ENCODE peak calls at places on chromosomes 13 and 19, in seven cellular contexts. O, G, X, D, W, K and Q are unnamed samples.

GRCh38 chr13:64158910-64159309 is 2743.3 kb upstream of the PCDH20 start:
- DNase-seq in X (peak), O (no peak), G (no peak), D (peak), W (no peak), K (no peak), Q (no peak)

GRCh38 chr19:17719730-17720486 is 628 bp downstream of the MAP1S start:
- DNase-seq in G (no peak), O (no peak), K (peak), W (no peak), X (peak), D (no peak), Q (peak)

GRCh38 chr19:44573183-44573582 is 40.2 kb upstream of the IGSF23 start:
- DNase-seq in X (no peak), K (no peak), D (no peak), G (no peak), O (no peak), W (no peak), Q (no peak)

GRCh38 chr13:108609353-108609752 is 20.1 kb upstream of the MYO16 start:
- DNase-seq in K (no peak), G (no peak), W (no peak), D (peak), X (peak), O (no peak), Q (no peak)

GRCh38 chr13:19685034-19685433 is 51.6 kb downstream of the MPHOSPH8 start:
- DNase-seq in K (no peak), W (no peak), X (no peak), O (no peak), D (no peak), G (no peak), Q (no peak)

GRCh38 chr13:110333837-110334236 is 26.8 kb downstream of the COL4A2 start:
- DNase-seq in X (no peak), W (no peak), O (no peak), K (no peak), D (no peak), G (no peak), Q (no peak)

GRCh38 chr19:48896191-48896720 is 2.3 kb downstream of the TULP2 start:
- DNase-seq in K (peak), O (peak), X (no peak), D (no peak), G (no peak), W (peak), Q (peak)

GRCh38 chr19:50831026-50831396 is 2.4 kb downstream of the KLK15 start:
- DNase-seq in W (no peak), K (no peak), X (no peak), G (no peak), D (no peak), O (no peak), Q (no peak)

GRCh38 chr13:113970810-113971470 is 2.9 kb downstream of the C13orf46 start:
- DNase-seq in K (peak), O (peak), W (no peak), D (peak), G (no peak), X (peak), Q (peak)

GRCh38 chr19:15402411-15403150 is 16.2 kb downstream of the AKAP8L start:
- DNase-seq in X (no peak), D (no peak), W (no peak), G (no peak), K (no peak), O (peak), Q (peak)

GRCh38 chr19:918481-919156 is 1.5 kb downstream of the KISS1R start:
- DNase-seq in O (no peak), D (no peak), W (no peak), G (no peak), X (peak), K (no peak), Q (no peak)

GRCh38 chr19:6076675-6077463 is 33.4 kb downstream of the RFX2 start:
- DNase-seq in O (no peak), W (no peak), K (no peak), X (peak), G (no peak), D (peak), Q (no peak)

GRCh38 chr13:83883061-83883523 is 818 bp upstream of the SLITRK1 start:
- DNase-seq in K (no peak), D (no peak), G (no peak), W (no peak), X (no peak), O (no peak), Q (no peak)

GRCh38 chr13:42333613-42334328 is 61.8 kb downstream of the AKAP11 start:
- DNase-seq in K (no peak), X (peak), W (peak), D (peak), G (peak), O (no peak), Q (peak)
- TF ChIP-seq CTCF in K (no peak), X (peak), W (peak), D (peak), G (peak), O (no peak), Q (no peak)

DNA sequence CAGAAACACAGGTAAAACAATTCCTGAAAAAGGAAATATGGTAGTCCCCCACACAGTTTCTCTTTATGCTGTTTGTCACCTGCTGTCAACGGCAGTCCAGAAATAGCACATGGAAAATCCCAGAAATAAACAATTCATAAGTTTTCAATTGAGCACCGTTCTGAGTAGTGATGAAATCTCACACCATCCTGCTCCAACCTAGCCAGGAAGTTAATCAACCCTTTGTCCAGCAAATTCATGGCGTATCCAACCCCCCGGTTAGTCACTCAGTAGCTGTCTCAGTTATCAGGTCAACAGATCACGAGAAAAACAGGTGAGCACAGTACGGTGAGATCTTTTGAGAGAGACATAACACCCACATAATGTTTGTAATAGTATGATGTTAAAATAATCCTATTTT is 74.2 kb downstream of the TUBGCP3 start:
- DNase-seq in W (no peak), K (no peak), D (no peak), G (no peak), O (no peak), X (no peak), Q (no peak)
- H3K4me3 ChIP-seq in W (no peak), K (no peak), D (no peak), G (no peak), O (no peak), X (no peak), Q (no peak)

GRCh38 chr19:58387338-58388174 is 487 bp downstream of the RPS5 start:
- DNase-seq in D (no peak), X (no peak), O (no peak), G (no peak), K (no peak), W (peak), Q (no peak)
- TF ChIP-seq CTCF in D (no peak), X (peak), O (no peak), G (peak), K (no peak), W (peak), Q (no peak)

GRCh38 chr13:35714588-35714987 is 238.1 kb upstream of the MAB21L1 start:
- DNase-seq in O (no peak), K (no peak), D (no peak), G (no peak), X (no peak), W (no peak), Q (peak)
- H3K4me3 ChIP-seq in O (no peak), K (no peak), D (no peak), G (no peak), X (no peak), W (no peak), Q (no peak)

GRCh38 chr13:98315466-98315865 is 138.4 kb upstream of the RNF113B start:
- DNase-seq in O (no peak), G (no peak), W (no peak), D (peak), K (no peak), X (no peak), Q (no peak)
- TF ChIP-seq CTCF in O (no peak), G (no peak), W (no peak), D (no peak), K (no peak), X (no peak), Q (no peak)

GRCh38 chr19:47714339-47714738 is 1.1 kb downstream of the EHD2 start:
- DNase-seq in O (no peak), D (no peak), X (no peak), K (no peak), G (no peak), W (no peak), Q (no peak)

GRCh38 chr19:47716270-47716937 is 3.2 kb downstream of the EHD2 start:
- DNase-seq in X (no peak), K (no peak), G (no peak), D (no peak), W (no peak), O (no peak), Q (no peak)

GRCh38 chr19:47720669-47721068 is 7.4 kb downstream of the EHD2 start:
- DNase-seq in X (no peak), W (no peak), K (no peak), G (no peak), O (no peak), D (no peak), Q (no peak)

GRCh38 chr19:47723573-47723923 is 10.3 kb downstream of the EHD2 start:
- DNase-seq in D (peak), G (no peak), X (peak), W (no peak), O (no peak), K (peak), Q (peak)

GRCh38 chr19:47719047-47719885 is 6.0 kb downstream of the EHD2 start:
- DNase-seq in W (no peak), D (peak), G (no peak), O (peak), K (peak), X (no peak), Q (peak)
- H3K4me3 ChIP-seq in W (no peak), D (peak), G (no peak), O (peak), K (peak), X (no peak), Q (no peak)

DNA sequence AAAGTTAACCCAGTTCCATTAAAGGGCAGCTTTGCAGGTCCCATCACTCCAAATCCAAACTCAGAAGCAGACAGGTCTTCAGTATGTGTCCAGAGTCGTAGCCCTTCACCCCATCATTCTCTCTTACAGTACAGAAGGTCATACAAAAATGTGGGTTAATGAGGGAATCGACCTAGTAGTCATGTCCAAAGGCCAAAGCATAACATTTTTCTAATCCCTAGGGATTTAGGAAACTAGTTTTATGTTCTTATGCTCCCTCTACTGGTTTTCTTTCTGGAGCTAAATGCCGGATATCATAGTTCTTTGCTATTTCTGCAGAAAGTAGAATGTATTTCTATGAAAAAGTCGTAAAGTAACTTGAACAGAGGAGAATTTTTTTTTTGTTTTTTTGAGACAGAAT is 72.2 kb downstream of the DHRS12 start:
- DNase-seq in G (no peak), W (no peak), O (no peak), D (no peak), K (no peak), X (peak), Q (no peak)
- TF ChIP-seq CTCF in G (no peak), W (no peak), O (peak), D (peak), K (peak), X (peak), Q (peak)

GRCh38 chr13:27446986-27447583 is 3.3 kb downstream of the MTIF3 start:
- DNase-seq in D (no peak), W (peak), K (no peak), O (no peak), G (no peak), X (no peak), Q (no peak)

GRCh38 chr13:27442071-27442647 is 8.2 kb downstream of the MTIF3 start:
- DNase-seq in O (no peak), D (no peak), G (no peak), K (no peak), X (no peak), W (no peak), Q (no peak)

GRCh38 chr13:27440408-27440807 is 10.0 kb downstream of the MTIF3 start:
- DNase-seq in W (peak), D (no peak), G (no peak), X (no peak), O (no peak), K (no peak), Q (no peak)

GRCh38 chr13:27448308-27448707 is 2.1 kb downstream of the MTIF3 start:
- DNase-seq in X (no peak), D (no peak), K (no peak), W (no peak), G (no peak), O (no peak), Q (no peak)

GRCh38 chr13:27442797-27443196 is 7.6 kb downstream of the MTIF3 start:
- DNase-seq in D (no peak), X (no peak), O (no peak), G (no peak), K (no peak), W (no peak), Q (no peak)
- H3K4me3 ChIP-seq in D (no peak), X (no peak), O (no peak), G (no peak), K (no peak), W (no peak), Q (no peak)